ENCODE peak calls at places on chromosome 4, in eight cellular contexts. V, K, G, J, B, W, U and A are unnamed samples.

GRCh38 chr4:167021545-167022155 is 212.6 kb downstream of the SPOCK3 start:
- DNase-seq in V (peak), W (peak), K (peak), G (peak), U (peak), B (no peak), J (peak), A (peak)

GRCh38 chr4:156751486-156751885 is 220.1 kb downstream of the PDGFC start:
- DNase-seq in V (no peak), J (no peak), K (no peak), W (no peak), B (no peak), G (peak), U (peak), A (no peak)

GRCh38 chr4:15562623-15563022 is 92.5 kb downstream of the FBXL5 start:
- DNase-seq in B (no peak), U (no peak), W (no peak), J (no peak), K (no peak), G (no peak), V (no peak), A (no peak)

GRCh38 chr4:38837849-38838248 is 18.8 kb downstream of the TLR6 start:
- DNase-seq in V (no peak), J (no peak), G (peak), U (no peak), W (no peak), B (peak), K (no peak), A (no peak)

GRCh38 chr4:139077567-139078355 is 62.2 kb downstream of the NOCT start:
- DNase-seq in G (no peak), U (peak), W (no peak), J (no peak), V (no peak), K (no peak), B (no peak), A (no peak)

GRCh38 chr4:126825083-126825482 is 807.7 kb upstream of the INTU start:
- DNase-seq in U (no peak), K (no peak), V (no peak), G (no peak), W (no peak), J (no peak), B (no peak), A (no peak)

GRCh38 chr4:76017056-76017686 is 6.1 kb downstream of the CXCL10 start:
- DNase-seq in U (no peak), V (no peak), B (no peak), K (no peak), W (no peak), G (no peak), J (no peak), A (no peak)

GRCh38 chr4:169159614-169160013 is 111.1 kb downstream of the SH3RF1 start:
- DNase-seq in J (no peak), B (no peak), G (peak), W (no peak), U (peak), V (no peak), K (no peak), A (no peak)

GRCh38 chr4:137632842-137633241 is 100.5 kb upstream of the PCDH18 start:
- DNase-seq in G (no peak), W (no peak), J (no peak), U (no peak), B (no peak), V (no peak), K (no peak), A (no peak)

GRCh38 chr4:25223770-25224375 is 10.0 kb upstream of the PI4K2B start:
- DNase-seq in V (no peak), W (no peak), B (no peak), K (peak), G (peak), U (peak), J (no peak), A (no peak)

GRCh38 chr4:76305033-76305687 is 1.4 kb upstream of the STBD1 start:
- DNase-seq in U (no peak), K (no peak), J (no peak), G (no peak), W (no peak), V (no peak), B (peak), A (no peak)

GRCh38 chr4:80610845-80611244 is 275.3 kb downstream of the CFAP299 start:
- DNase-seq in B (no peak), J (no peak), V (no peak), U (peak), K (no peak), G (peak), W (no peak), A (no peak)